ENCODE peak calls at places on chromosome 12, in four cellular contexts. S, N, Y and E are unnamed samples.

GRCh38 chr12:120413901-120414695 is 23.8 kb upstream of the COX6A1 start:
- DNase-seq in S (no peak), N (no peak), Y (no peak), E (no peak)

GRCh38 chr12:104456950-104457745 is 400 bp downstream of the CHST11 start:
- DNase-seq in S (peak; percentile 80), N (peak; percentile 81), Y (peak; percentile 36), E (peak; percentile 78)

GRCh38 chr12:49750027-49750977 is 8.9 kb downstream of the TMBIM6 start:
- DNase-seq in S (no peak), N (peak; percentile 86), Y (no peak), E (peak; percentile 44)

GRCh38 chr12:132239796-132240668 is 89.4 kb downstream of the GALNT9 start:
- DNase-seq in Y (no peak), N (no peak), S (no peak), E (no peak)

GRCh38 chr12:101209319-101210302 is at the start of gene SLC5A8:
- DNase-seq in S (peak; percentile 44), Y (no peak), N (no peak), E (no peak)

GRCh38 chr12:700061-700460 is 36.8 kb upstream of the NINJ2 start:
- DNase-seq in Y (no peak), N (no peak), S (no peak), E (no peak)

GRCh38 chr12:123024819-123025391 is 44.4 kb downstream of the ARL6IP4 start:
- DNase-seq in S (no peak), N (peak; percentile 29), Y (no peak), E (no peak)

GRCh38 chr12:123813349-123813748 is 51.2 kb downstream of the DNAH10 start:
- DNase-seq in N (peak; percentile 57), Y (no peak), S (no peak), E (no peak)

GRCh38 chr12:96371138-96371786 is 29.0 kb downstream of the CDK17 start:
- DNase-seq in N (no peak), S (no peak), Y (no peak), E (peak; percentile 67)